ENCODE peak calls at places on chromosomes 3 and 15, in seven cellular contexts. G is sigmoid colon, X is brain microvascular endothelial cell, F is cardiac fibroblast, M is NB4, J is transverse colon, L is heart right ventricle. P is an unnamed sample.

GRCh38 chr3:190983875-190984274 is 121.4 kb upstream of the GMNC start:
- DNase-seq in G (no peak), X (no peak), F (no peak), M (peak; percentile 71), J (no peak), L (no peak), P (no peak)

GRCh38 chr15:70643783-70644125 is 119.6 kb downstream of the UACA start:
- DNase-seq in G (no peak), X (no peak), F (peak; percentile 49), M (no peak), J (no peak), L (no peak), P (no peak)

GRCh38 chr3:142929109-142929508 is 34.4 kb downstream of the PAQR9 start:
- DNase-seq in G (no peak), X (peak; percentile 43), F (peak; percentile 66), M (peak; percentile 70), J (peak; percentile 65), L (peak; percentile 28), P (peak; percentile 54)

GRCh38 chr15:33460166-33460805 is 149.5 kb downstream of the RYR3 start:
- DNase-seq in G (no peak), X (no peak), F (no peak), M (no peak), J (no peak), L (no peak), P (no peak)

GRCh38 chr3:156230291-156230900 is 110.0 kb downstream of the KCNAB1 start:
- DNase-seq in G (no peak), X (no peak), F (peak; percentile 31), M (no peak), J (no peak), L (no peak), P (no peak)

GRCh38 chr3:24288538-24289236 is 206.0 kb downstream of the THRB start:
- DNase-seq in G (peak; percentile 70), X (no peak), F (no peak), M (no peak), J (peak; percentile 11), L (peak; percentile 33), P (no peak)

GRCh38 chr3:83523470-83524073 is 1435.2 kb upstream of the CADM2 start:
- DNase-seq in G (no peak), X (peak; percentile 49), F (peak; percentile 53), M (peak; percentile 75), J (peak; percentile 8), L (peak; percentile 30), P (peak; percentile 74)

GRCh38 chr15:82805994-82806406 is at the start of gene FSD2:
- DNase-seq in G (no peak), X (no peak), F (no peak), M (peak; percentile 29), J (peak; percentile 11), L (peak; percentile 72), P (no peak)

GRCh38 chr3:127682576-127682975 is 9.8 kb downstream of the ABTB1 start:
- DNase-seq in G (peak; percentile 47), X (no peak), F (no peak), M (no peak), J (no peak), L (no peak), P (no peak)

GRCh38 chr3:70933105-70933810 is 620.8 kb upstream of the MDFIC2 start:
- DNase-seq in G (no peak), X (no peak), F (peak; percentile 32), M (no peak), J (no peak), L (no peak), P (no peak)

GRCh38 chr15:101264911-101265641 is 12.2 kb downstream of the SELENOS start:
- DNase-seq in G (no peak), X (no peak), F (peak; percentile 69), M (no peak), J (peak; percentile 35), L (no peak), P (no peak)

GRCh38 chr15:101262551-101262950 is 10.7 kb upstream of the CHSY1 start:
- DNase-seq in G (no peak), X (no peak), F (no peak), M (no peak), J (no peak), L (no peak), P (no peak)

GRCh38 chr15:101266787-101267186 is 10.5 kb downstream of the SELENOS start:
- DNase-seq in G (no peak), X (no peak), F (no peak), M (no peak), J (no peak), L (no peak), P (no peak)

GRCh38 chr15:101266034-101266433 is 11.3 kb downstream of the SELENOS start:
- DNase-seq in G (no peak), X (peak; percentile 39), F (peak; percentile 65), M (no peak), J (no peak), L (no peak), P (no peak)

GRCh38 chr15:101264011-101264410 is 12.2 kb upstream of the CHSY1 start:
- DNase-seq in G (no peak), X (peak; percentile 32), F (peak; percentile 60), M (no peak), J (no peak), L (no peak), P (no peak)
- H3K4me3 ChIP-seq in G (no peak overlapping the region), X (no peak overlapping the region), F (no peak overlapping the region), M (no peak overlapping the region), J (no peak overlapping the region), L (no peak overlapping the region), P (no peak overlapping the region)

DNA sequence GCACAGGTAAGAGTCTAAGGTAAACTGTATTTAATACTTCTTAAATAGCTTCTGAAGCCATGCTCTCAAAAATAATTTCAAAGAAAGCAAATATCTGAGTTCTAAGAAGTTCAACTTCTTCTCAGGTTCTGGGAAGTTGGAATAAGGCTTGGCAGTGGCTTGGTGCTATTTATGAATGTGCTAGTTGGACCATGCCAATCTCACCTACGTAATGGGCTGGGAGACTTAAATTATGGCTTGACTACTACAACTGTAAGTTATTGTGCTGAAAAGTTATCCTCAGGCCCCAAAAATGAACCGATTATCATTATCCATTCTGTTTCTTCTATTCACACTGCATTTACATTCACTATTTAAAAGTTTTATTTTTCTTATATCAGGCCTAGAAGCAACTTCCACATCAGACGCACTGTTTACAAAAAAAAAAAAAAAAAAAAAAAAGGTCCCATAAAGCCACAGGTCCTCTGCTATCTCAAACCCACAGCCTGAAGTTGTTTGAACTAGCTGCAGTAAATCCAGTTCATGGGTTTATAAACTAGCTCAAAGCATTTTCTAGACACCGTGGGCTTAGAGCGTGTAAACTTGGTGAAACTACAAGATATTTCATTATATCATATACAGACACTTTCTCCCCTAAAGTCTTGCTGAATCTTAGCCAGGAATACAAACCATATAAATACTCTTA is 3.4 kb downstream of the LRIG1 start:
- DNase-seq in G (no peak), X (no peak), F (no peak), M (no peak), J (no peak), L (no peak), P (no peak)
- H3K4me3 ChIP-seq in G (peak overlapping the region; percentile 90), X (no peak overlapping the region), F (no peak overlapping the region), M (no peak overlapping the region), J (peak overlapping the region; percentile 98), L (peak overlapping the region; percentile 94), P (no peak overlapping the region)

GRCh38 chr3:12405432-12406272 is 78.6 kb upstream of the TSEN2 start:
- DNase-seq in G (peak; percentile 95), X (peak; percentile 96), F (peak; percentile 97), M (peak; percentile 77), J (peak; percentile 86), L (peak; percentile 83), P (no peak)
- H3K4me3 ChIP-seq in G (no peak overlapping the region), X (no peak overlapping the region), F (no peak overlapping the region), M (peak overlapping the region; percentile 51), J (no peak overlapping the region), L (peak overlapping the region; percentile 8), P (no peak overlapping the region)

GRCh38 chr15:85475317-85475701 is 94.9 kb downstream of the AKAP13 start:
- DNase-seq in G (no peak), X (no peak), F (no peak), M (peak; percentile 81), J (no peak), L (no peak), P (no peak)
- H3K4me3 ChIP-seq in G (no peak overlapping the region), X (no peak overlapping the region), F (no peak overlapping the region), M (no peak overlapping the region), J (no peak overlapping the region), L (no peak overlapping the region), P (no peak overlapping the region)

GRCh38 chr3:112293368-112294321 is at the start of gene SLC9C1:
- DNase-seq in G (no peak), X (peak; percentile 79), F (peak; percentile 91), M (peak; percentile 73), J (peak; percentile 40), L (peak; percentile 72), P (peak; percentile 82)
- H3K4me3 ChIP-seq in G (peak within 1 kb of the TSS; percentile 46), X (peak within 1 kb of the TSS; percentile 64), F (peak within 1 kb of the TSS; percentile 47), M (no peak within 1 kb of the TSS), J (peak within 1 kb of the TSS; percentile 36), L (peak within 1 kb of the TSS; percentile 56), P (no peak within 1 kb of the TSS)

DNA sequence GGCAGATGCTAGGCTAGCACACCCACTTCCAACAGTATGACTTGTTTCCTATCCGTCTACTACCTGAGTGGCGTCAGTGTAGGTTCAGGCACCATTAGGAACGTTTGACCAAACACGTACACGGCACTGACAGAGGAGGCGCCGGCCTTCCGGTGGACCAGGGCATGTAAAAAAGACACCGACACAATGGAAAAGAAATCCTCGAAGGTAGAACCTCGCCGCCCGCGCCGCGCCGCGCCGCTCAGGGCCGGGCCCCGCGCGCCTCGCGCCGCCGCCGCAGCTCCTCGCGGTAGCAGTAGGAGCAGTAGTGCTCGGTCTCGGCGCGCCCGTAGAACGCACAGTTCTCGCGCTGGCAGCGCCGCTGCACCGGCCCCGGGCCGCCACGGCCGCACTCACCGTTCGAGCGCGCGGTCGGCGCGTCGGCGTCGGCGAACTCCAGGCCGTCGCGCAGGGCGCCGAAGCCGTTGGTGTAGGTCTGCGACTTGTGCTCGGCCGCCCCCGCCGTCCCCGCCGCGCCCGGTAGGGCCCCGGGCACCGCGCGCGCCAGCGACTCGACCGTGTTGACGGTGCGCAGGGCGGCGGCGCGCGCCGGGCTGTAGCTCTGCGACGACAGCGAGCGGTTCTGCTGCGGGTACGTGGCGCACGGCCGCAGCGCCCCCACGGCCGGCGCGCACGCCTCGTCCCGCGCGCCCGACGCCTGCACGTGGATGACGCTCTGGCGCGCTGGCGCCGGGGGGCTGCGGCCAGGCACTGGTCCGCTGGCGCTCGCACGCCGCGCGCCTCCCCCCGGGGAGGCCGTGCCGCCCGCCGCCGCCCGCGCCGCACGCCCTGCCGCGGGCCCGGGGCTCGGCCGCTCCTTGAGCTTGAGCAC is 156.7 kb downstream of the KLF13 start:
- DNase-seq in G (no peak), X (no peak), F (no peak), M (no peak), J (no peak), L (no peak), P (no peak)
- H3K4me3 ChIP-seq in G (peak overlapping the region; percentile 36), X (no peak overlapping the region), F (no peak overlapping the region), M (no peak overlapping the region), J (peak overlapping the region; percentile 28), L (peak overlapping the region; percentile 20), P (peak overlapping the region; percentile 46)